ENCODE peak calls at places on chromosomes 13 and 19, in six cellular contexts. A is kidney epithelial cell, S is WTC11, U is testis, J is endothelial cell, M is transverse colon. L is an unnamed sample.

GRCh38 chr13:33258437-33259193 is 26.9 kb downstream of the STARD13 start:
- DNase-seq in A (no peak), S (no peak), M (no peak), J (no peak), U (no peak), L (no peak)

GRCh38 chr19:6890421-6890913 is 3.1 kb downstream of the ADGRE1 start:
- DNase-seq in U (no peak), S (no peak), J (no peak), M (no peak), A (no peak), L (no peak)

GRCh38 chr13:33728271-33729037 is 89.5 kb upstream of the RFC3 start:
- DNase-seq in M (peak), S (no peak), J (no peak), A (no peak), U (no peak), L (no peak)

GRCh38 chr19:13902993-13903555 is 2.8 kb downstream of the BRME1 start:
- DNase-seq in A (no peak), S (no peak), M (no peak), U (no peak), J (no peak), L (peak)

GRCh38 chr13:46396341-46396740 is 9.3 kb upstream of the RUBCNL start:
- DNase-seq in S (no peak), M (no peak), J (no peak), A (no peak), U (no peak), L (no peak)

GRCh38 chr19:39131255-39131755 is 5.7 kb downstream of the PAK4 start:
- DNase-seq in M (no peak), U (no peak), J (no peak), A (no peak), S (no peak), L (no peak)

GRCh38 chr19:14147797-14148605 is 11.6 kb upstream of the ASF1B start:
- DNase-seq in M (peak), U (peak), S (peak), J (peak), A (peak), L (peak)

GRCh38 chr19:12838893-12839656 is 760 bp downstream of the MAST1 start:
- DNase-seq in J (no peak), A (no peak), U (no peak), S (no peak), M (no peak), L (peak)

GRCh38 chr19:16834747-16835146 is 5.5 kb downstream of the SIN3B start:
- DNase-seq in S (no peak), A (no peak), U (no peak), J (no peak), M (no peak), L (peak)

GRCh38 chr19:10560154-10560553 is 5.7 kb downstream of the KRI1 start:
- DNase-seq in S (no peak), U (no peak), A (no peak), M (no peak), J (no peak), L (no peak)

GRCh38 chr13:45412274-45413049 is 5.7 kb downstream of the SLC25A30 start:
- DNase-seq in S (no peak), J (no peak), A (no peak), M (no peak), U (no peak), L (no peak)

GRCh38 chr19:54305141-54305540 is 7.8 kb downstream of the LILRA5 start:
- DNase-seq in U (no peak), S (no peak), M (no peak), A (no peak), J (no peak), L (no peak)

GRCh38 chr13:107817652-107818287 is 397.6 kb downstream of the LIG4 start:
- DNase-seq in J (no peak), U (no peak), M (no peak), S (no peak), A (no peak), L (no peak)

GRCh38 chr13:79075703-79076102 is 330.4 kb downstream of the RBM26 start:
- DNase-seq in U (no peak), J (no peak), A (no peak), M (no peak), S (no peak), L (no peak)

GRCh38 chr13:44219808-44220544 is 153.6 kb upstream of the SERP2 start:
- DNase-seq in U (no peak), A (no peak), J (no peak), M (no peak), S (no peak), L (no peak)

GRCh38 chr19:7596191-7596937 is 701 bp downstream of the CAMSAP3 start:
- DNase-seq in S (no peak), J (no peak), U (no peak), M (peak), A (no peak), L (peak)

GRCh38 chr19:4149518-4150288 is 3.7 kb upstream of the CREB3L3 start:
- DNase-seq in M (peak), U (peak), A (no peak), S (no peak), J (no peak), L (no peak)

GRCh38 chr19:55196803-55197202 is 12.5 kb downstream of the PTPRH start:
- DNase-seq in M (no peak), J (no peak), A (no peak), S (no peak), U (no peak), L (no peak)

GRCh38 chr13:23504188-23504587 is 66.0 kb upstream of the TNFRSF19 start:
- DNase-seq in S (no peak), A (no peak), J (no peak), U (no peak), M (no peak), L (no peak)

GRCh38 chr13:21212138-21212775 is 35.8 kb downstream of the MRPL57 start:
- DNase-seq in M (no peak), J (no peak), U (no peak), S (no peak), A (no peak), L (no peak)

GRCh38 chr19:2775556-2776430 is 7.3 kb downstream of the SGTA start:
- DNase-seq in J (no peak), S (no peak), U (peak), A (no peak), M (peak), L (peak)

GRCh38 chr13:98749501-98749900 is 3.0 kb downstream of the SLC15A1 start:
- DNase-seq in U (no peak), J (no peak), M (no peak), A (no peak), S (no peak), L (no peak)

GRCh38 chr19:2475018-2475701 is 767 bp upstream of the GADD45B start:
- DNase-seq in M (peak), A (no peak), S (peak), U (peak), J (no peak), L (peak)

GRCh38 chr19:10567696-10568443 is 909 bp downstream of the CDKN2D start:
- DNase-seq in S (no peak), J (no peak), U (no peak), A (no peak), M (no peak), L (peak)

GRCh38 chr19:14502334-14503092 is 6.6 kb upstream of the GIPC1 start:
- DNase-seq in A (no peak), J (no peak), S (no peak), U (no peak), M (no peak), L (no peak)

GRCh38 chr13:107035778-107036177 is 467.8 kb upstream of the ARGLU1 start:
- DNase-seq in M (no peak), J (no peak), U (no peak), A (peak), S (no peak), L (no peak)

GRCh38 chr13:76879211-76879875 is 6.9 kb downstream of the KCTD12 start:
- DNase-seq in U (peak), A (no peak), S (no peak), M (peak), J (no peak), L (peak)

GRCh38 chr13:49625392-49626137 is 2.7 kb upstream of the ARL11 start:
- DNase-seq in J (no peak), M (peak), U (no peak), S (no peak), A (no peak), L (no peak)

GRCh38 chr13:21237081-21237480 is 60.6 kb downstream of the MRPL57 start:
- DNase-seq in A (no peak), S (no peak), J (no peak), M (no peak), U (no peak), L (no peak)

GRCh38 chr19:44071824-44072542 is at the start of gene ZNF284:
- DNase-seq in J (peak), U (peak), M (peak), S (peak), A (peak), L (peak)

GRCh38 chr13:40434516-40435397 is 231.7 kb downstream of the FOXO1 start:
- DNase-seq in S (no peak), J (no peak), U (no peak), A (no peak), M (no peak), L (no peak)

GRCh38 chr19:7636691-7637373 is at the start of gene STXBP2:
- DNase-seq in J (peak), U (peak), S (peak), A (no peak), M (peak), L (peak)

GRCh38 chr19:50332264-50333038 is 3.3 kb upstream of the KCNC3 start:
- DNase-seq in A (no peak), S (peak), M (no peak), J (no peak), U (no peak), L (no peak)

GRCh38 chr13:48595330-48596127 is 58.2 kb upstream of the CYSLTR2 start:
- DNase-seq in M (peak), S (peak), U (peak), A (peak), J (peak), L (peak)
- TF ChIP-seq CTCF in M (peak), S (no peak), U (peak), A (peak), J (no peak), L (peak)

GRCh38 chr19:52391135-52391534 is 6.5 kb upstream of the ZNF528 start:
- DNase-seq in U (no peak), A (no peak), S (peak), M (no peak), J (no peak), L (no peak)
- TF ChIP-seq CTCF in U (no peak), A (no peak), S (peak), M (no peak), J (no peak), L (no peak)

GRCh38 chr13:71477735-71478134 is 389.3 kb downstream of the DACH1 start:
- DNase-seq in M (no peak), J (no peak), A (no peak), U (no peak), S (no peak), L (no peak)
- TF ChIP-seq CTCF in M (no peak), J (peak), A (peak), U (no peak), S (peak), L (peak)

GRCh38 chr19:29393915-29394460 is 131.8 kb upstream of the VSTM2B start:
- DNase-seq in U (no peak), A (no peak), J (no peak), M (no peak), S (no peak), L (no peak)
- TF ChIP-seq CTCF in U (no peak), A (no peak), J (no peak), M (no peak), S (no peak), L (no peak)

DNA sequence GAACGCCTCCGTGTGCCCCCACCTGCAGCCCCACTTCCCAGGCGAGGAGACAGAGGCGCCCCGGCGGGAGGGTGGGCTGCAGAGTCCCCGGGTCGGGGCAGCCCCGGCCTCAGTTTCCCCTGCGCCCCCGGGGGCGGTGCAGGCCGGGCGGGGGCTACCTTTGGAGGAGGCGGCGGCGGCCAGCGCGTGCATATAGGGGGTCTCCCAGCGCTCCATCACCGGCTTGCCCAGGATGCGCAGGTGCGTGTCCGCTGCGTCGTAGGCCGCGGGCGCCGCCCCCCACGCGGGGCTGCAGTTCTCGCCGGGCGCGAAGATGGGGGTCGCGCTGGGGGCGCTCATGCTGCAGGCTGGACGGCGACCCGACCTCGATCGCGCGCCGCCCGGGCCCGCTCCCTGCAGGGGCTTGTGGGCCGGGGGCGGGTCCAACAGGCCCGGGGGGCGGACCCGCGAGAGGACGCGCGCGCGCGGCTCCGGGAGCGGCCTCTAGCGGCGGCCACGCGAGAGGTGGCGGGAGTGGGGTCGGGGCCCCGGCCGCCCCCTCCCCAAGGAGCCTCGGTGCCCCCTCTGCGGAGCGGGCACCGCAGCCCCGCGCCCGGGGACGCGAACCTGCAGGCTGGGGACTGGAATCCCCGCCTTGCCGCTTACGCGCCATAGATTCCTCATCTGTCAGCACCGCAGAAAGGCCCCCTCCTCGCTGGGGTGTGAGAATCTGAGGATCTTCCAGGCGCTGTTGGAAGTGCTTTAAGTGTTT is at the start of gene GAMT:
- DNase-seq in J (peak), U (peak), M (peak), S (peak), A (no peak), L (peak)
- TF ChIP-seq CTCF in J (peak), U (peak), M (peak), S (no peak), A (peak), L (peak)

GRCh38 chr13:30739646-30740642 is 4.6 kb downstream of the ALOX5AP start:
- DNase-seq in S (no peak), U (no peak), M (no peak), A (peak), J (no peak), L (peak)
- TF ChIP-seq CTCF in S (no peak), U (no peak), M (no peak), A (no peak), J (no peak), L (no peak)

GRCh38 chr13:53408847-53409568 is 380.4 kb downstream of the OLFM4 start:
- DNase-seq in A (no peak), U (no peak), S (no peak), M (no peak), J (no peak), L (no peak)

GRCh38 chr13:53408306-53408705 is 379.7 kb downstream of the OLFM4 start:
- DNase-seq in M (no peak), U (peak), J (no peak), S (no peak), A (no peak), L (no peak)

GRCh38 chr13:53411443-53411842 is 382.8 kb downstream of the OLFM4 start:
- DNase-seq in A (no peak), J (no peak), U (no peak), S (no peak), M (no peak), L (no peak)

GRCh38 chr13:53405616-53406015 is 377.0 kb downstream of the OLFM4 start:
- DNase-seq in A (no peak), U (no peak), M (no peak), J (no peak), S (peak), L (no peak)
- TF ChIP-seq CTCF in A (no peak), U (no peak), M (no peak), J (no peak), S (no peak), L (no peak)

GRCh38 chr13:94550030-94550738 is 45.8 kb downstream of the TGDS start:
- DNase-seq in M (no peak), J (no peak), S (no peak), A (peak), U (no peak), L (no peak)

GRCh38 chr13:94546071-94546839 is 49.7 kb downstream of the TGDS start:
- DNase-seq in A (no peak), M (no peak), U (no peak), J (no peak), S (peak), L (no peak)

GRCh38 chr13:94549241-94550029 is 46.5 kb downstream of the TGDS start:
- DNase-seq in J (peak), A (peak), U (peak), S (peak), M (peak), L (peak)

GRCh38 chr13:94552095-94552494 is 43.9 kb downstream of the TGDS start:
- DNase-seq in U (no peak), M (no peak), S (no peak), A (no peak), J (no peak), L (no peak)

DNA sequence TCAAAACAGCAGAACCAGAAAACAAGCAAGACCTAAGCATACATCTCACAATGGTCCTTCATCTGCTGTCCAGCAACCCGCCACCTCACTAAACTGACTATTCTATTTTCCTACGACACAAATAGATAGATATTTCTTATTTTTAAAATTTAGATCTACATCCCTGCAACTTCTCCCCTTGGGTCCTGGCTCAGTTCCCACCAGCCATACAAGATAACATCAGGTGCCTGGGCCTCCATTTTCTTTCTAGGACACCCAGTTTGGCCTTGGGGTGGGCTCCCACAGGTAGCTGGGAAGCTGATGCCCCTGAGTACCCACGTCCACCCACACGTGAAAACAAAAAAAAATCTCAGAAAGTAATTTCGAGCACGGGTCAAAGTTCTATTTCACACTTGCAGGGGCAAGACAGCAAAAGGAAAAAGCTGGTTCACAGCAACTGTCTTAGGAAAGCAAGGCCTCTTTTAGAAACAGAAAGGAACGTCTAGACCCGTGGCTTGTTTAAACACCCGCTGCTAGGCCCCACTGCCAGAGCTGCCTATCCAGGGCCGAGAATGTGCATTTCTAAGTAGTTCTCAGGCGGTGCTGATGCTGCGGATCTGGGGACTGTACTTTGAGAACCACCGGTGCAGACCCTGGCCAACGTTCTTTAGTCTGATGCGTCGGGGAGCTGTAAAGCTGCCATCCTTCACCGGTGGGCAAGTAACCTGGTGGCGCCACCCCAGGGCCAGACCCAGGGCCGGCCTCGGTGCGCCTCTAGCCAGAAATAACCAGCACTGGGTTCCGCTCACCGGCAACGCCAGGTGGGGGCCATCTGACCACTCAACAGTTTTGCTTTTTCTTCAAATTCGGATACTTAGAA is 47.3 kb downstream of the TGDS start:
- DNase-seq in S (peak), M (peak), A (no peak), U (peak), J (peak), L (peak)
- TF ChIP-seq CTCF in S (no peak), M (no peak), A (peak), U (no peak), J (no peak), L (no peak)